ENCODE peak calls at places on chromosome 3, in eight cellular contexts. Q, K, E, W, A, N, Y and D are unnamed samples.

GRCh38 chr3:2099028-2099671 is 484 bp downstream of the CNTN4 start:
- DNase-seq in Q (no peak), K (no peak), E (peak), W (no peak), A (peak), N (no peak), Y (no peak), D (no peak)

GRCh38 chr3:49296781-49297420 is 19.9 kb upstream of the C3orf62 start:
- DNase-seq in Q (no peak), K (peak), E (peak), W (no peak), A (no peak), N (peak), Y (peak), D (peak)

GRCh38 chr3:164687211-164687610 is 391.1 kb downstream of the SI start:
- DNase-seq in Q (no peak), K (no peak), E (no peak), W (no peak), A (no peak), N (no peak), Y (no peak), D (no peak)

GRCh38 chr3:143343944-143344343 is 224.4 kb downstream of the CHST2 start:
- DNase-seq in Q (no peak), K (no peak), E (no peak), W (no peak), A (no peak), N (no peak), Y (no peak), D (no peak)

GRCh38 chr3:115580566-115580965 is 42.7 kb upstream of the GAP43 start:
- DNase-seq in Q (no peak), K (no peak), E (no peak), W (no peak), A (peak), N (no peak), Y (no peak), D (no peak)

GRCh38 chr3:64884574-64884973 is 196.8 kb upstream of the ADAMTS9 start:
- DNase-seq in Q (no peak), K (no peak), E (no peak), W (no peak), A (no peak), N (no peak), Y (no peak), D (no peak)

GRCh38 chr3:15327941-15328340 is 4.4 kb downstream of the SH3BP5 start:
- DNase-seq in Q (no peak), K (no peak), E (peak), W (no peak), A (no peak), N (no peak), Y (no peak), D (no peak)

GRCh38 chr3:152100491-152101086 is 168.1 kb upstream of the MBNL1 start:
- DNase-seq in Q (no peak), K (no peak), E (no peak), W (no peak), A (no peak), N (no peak), Y (no peak), D (no peak)

GRCh38 chr3:115217678-115218451 is 70.8 kb upstream of the ZBTB20 start:
- DNase-seq in Q (peak), K (peak), E (peak), W (peak), A (peak), N (no peak), Y (no peak), D (no peak)

GRCh38 chr3:146589899-146590508 is 15.1 kb downstream of the PLSCR5 start:
- DNase-seq in Q (peak), K (peak), E (peak), W (peak), A (peak), N (no peak), Y (no peak), D (no peak)

GRCh38 chr3:78846688-78847087 is 921.1 kb downstream of the ROBO1 start:
- DNase-seq in Q (no peak), K (no peak), E (no peak), W (no peak), A (no peak), N (no peak), Y (no peak), D (no peak)

GRCh38 chr3:55692958-55693558 is 206.0 kb upstream of the WNT5A start:
- DNase-seq in Q (no peak), K (no peak), E (no peak), W (no peak), A (peak), N (no peak), Y (no peak), D (no peak)

GRCh38 chr3:61236556-61236955 is 14.7 kb downstream of the FHIT start:
- DNase-seq in Q (no peak), K (no peak), E (no peak), W (peak), A (no peak), N (no peak), Y (no peak), D (no peak)

GRCh38 chr3:113228969-113229368 is 17.6 kb downstream of the BOC start:
- DNase-seq in Q (no peak), K (no peak), E (no peak), W (no peak), A (no peak), N (no peak), Y (no peak), D (no peak)

GRCh38 chr3:187765342-187765741 is 20.1 kb upstream of the BCL6 start:
- DNase-seq in Q (no peak), K (no peak), E (no peak), W (no peak), A (no peak), N (no peak), Y (no peak), D (no peak)
- TF ChIP-seq EP300 in Q (no peak), K (no peak), E (no peak), W (no peak), A (no peak), N (no peak), Y (no peak), D (no peak)

GRCh38 chr3:72270730-72271129 is 485.8 kb upstream of the PROK2 start:
- DNase-seq in Q (no peak), K (no peak), E (no peak), W (no peak), A (no peak), N (no peak), Y (no peak), D (no peak)
- TF ChIP-seq EP300 in Q (no peak), K (no peak), E (no peak), W (no peak), A (no peak), N (no peak), Y (no peak), D (no peak)

GRCh38 chr3:11300970-11301369 is 28.8 kb downstream of the ATG7 start:
- DNase-seq in Q (no peak), K (no peak), E (no peak), W (no peak), A (no peak), N (no peak), Y (no peak), D (no peak)
- TF ChIP-seq EP300 in Q (no peak), K (no peak), E (no peak), W (no peak), A (no peak), N (no peak), Y (no peak), D (no peak)

DNA sequence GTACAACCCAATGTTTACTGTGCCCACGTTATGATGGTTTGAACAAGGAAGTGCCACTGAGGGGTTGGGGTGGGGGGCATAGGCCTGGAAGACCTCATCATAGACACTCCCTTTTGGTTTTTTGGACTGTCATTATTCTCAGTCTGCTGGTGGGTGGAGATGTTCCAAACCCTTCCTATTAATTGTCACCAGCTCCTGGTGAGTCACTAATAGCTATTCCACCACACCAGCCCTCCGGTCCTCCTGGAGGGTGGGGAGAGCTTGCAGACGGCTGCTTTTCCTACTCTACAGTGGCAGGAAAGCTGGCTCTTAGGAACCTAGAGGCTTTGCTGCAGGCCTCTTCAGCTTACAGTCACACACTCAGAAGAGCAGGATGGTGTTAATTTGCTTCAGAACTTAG is 9.0 kb upstream of the COPG1 start:
- DNase-seq in Q (no peak), K (no peak), E (no peak), W (no peak), A (no peak), N (no peak), Y (no peak), D (no peak)
- TF ChIP-seq EP300 in Q (no peak), K (no peak), E (no peak), W (no peak), A (no peak), N (no peak), Y (no peak), D (no peak)

GRCh38 chr3:158165730-158166129 is 55.8 kb downstream of the RSRC1 start:
- DNase-seq in Q (no peak), K (no peak), E (no peak), W (no peak), A (no peak), N (no peak), Y (no peak), D (no peak)

GRCh38 chr3:158158969-158159368 is 49.1 kb downstream of the RSRC1 start:
- DNase-seq in Q (no peak), K (no peak), E (no peak), W (no peak), A (no peak), N (no peak), Y (no peak), D (no peak)

GRCh38 chr3:158166223-158166622 is 56.3 kb downstream of the RSRC1 start:
- DNase-seq in Q (no peak), K (no peak), E (no peak), W (no peak), A (peak), N (no peak), Y (no peak), D (no peak)

GRCh38 chr3:158159714-158160113 is 49.8 kb downstream of the RSRC1 start:
- DNase-seq in Q (no peak), K (no peak), E (no peak), W (peak), A (no peak), N (no peak), Y (no peak), D (no peak)

DNA sequence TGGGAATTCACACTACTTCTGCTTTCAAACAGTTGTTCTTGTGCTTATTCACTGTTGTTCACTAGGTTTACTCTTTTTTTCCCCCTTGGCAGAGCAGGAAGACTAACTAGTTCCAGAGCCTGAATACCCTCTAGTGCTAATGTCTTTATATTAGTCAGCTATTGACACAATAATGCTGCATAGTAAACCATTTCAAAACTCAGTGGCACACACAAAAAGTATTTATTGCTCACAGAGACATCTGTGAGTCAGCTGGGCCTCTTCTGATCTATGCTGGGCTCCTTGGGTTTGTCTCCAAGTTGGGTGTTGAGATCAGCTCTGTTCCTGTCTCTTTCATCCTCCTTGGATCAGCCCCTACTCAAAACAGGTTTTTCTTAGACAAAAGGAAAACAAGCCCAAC is 51.1 kb downstream of the RSRC1 start:
- DNase-seq in Q (peak), K (no peak), E (no peak), W (no peak), A (no peak), N (no peak), Y (no peak), D (no peak)
- TF ChIP-seq EP300 in Q (no peak), K (no peak), E (no peak), W (no peak), A (no peak), N (no peak), Y (no peak), D (no peak)

GRCh38 chr3:131714585-131715220 is 211.9 kb upstream of the MRPL3 start:
- DNase-seq in Q (no peak), K (no peak), E (no peak), W (no peak), A (no peak), N (no peak), Y (no peak), D (no peak)

GRCh38 chr3:131716007-131716406 is 213.2 kb upstream of the MRPL3 start:
- DNase-seq in Q (no peak), K (no peak), E (no peak), W (no peak), A (no peak), N (no peak), Y (no peak), D (no peak)

GRCh38 chr3:131712662-131713061 is 209.9 kb upstream of the MRPL3 start:
- DNase-seq in Q (no peak), K (no peak), E (no peak), W (no peak), A (peak), N (no peak), Y (no peak), D (no peak)

GRCh38 chr3:131711114-131711786 is 208.5 kb upstream of the MRPL3 start:
- DNase-seq in Q (no peak), K (no peak), E (no peak), W (no peak), A (no peak), N (no peak), Y (no peak), D (no peak)

GRCh38 chr3:131713416-131714118 is 210.8 kb upstream of the MRPL3 start:
- DNase-seq in Q (no peak), K (no peak), E (no peak), W (no peak), A (no peak), N (no peak), Y (no peak), D (no peak)
- TF ChIP-seq EP300 in Q (no peak), K (no peak), E (no peak), W (no peak), A (no peak), N (no peak), Y (no peak), D (no peak)

DNA sequence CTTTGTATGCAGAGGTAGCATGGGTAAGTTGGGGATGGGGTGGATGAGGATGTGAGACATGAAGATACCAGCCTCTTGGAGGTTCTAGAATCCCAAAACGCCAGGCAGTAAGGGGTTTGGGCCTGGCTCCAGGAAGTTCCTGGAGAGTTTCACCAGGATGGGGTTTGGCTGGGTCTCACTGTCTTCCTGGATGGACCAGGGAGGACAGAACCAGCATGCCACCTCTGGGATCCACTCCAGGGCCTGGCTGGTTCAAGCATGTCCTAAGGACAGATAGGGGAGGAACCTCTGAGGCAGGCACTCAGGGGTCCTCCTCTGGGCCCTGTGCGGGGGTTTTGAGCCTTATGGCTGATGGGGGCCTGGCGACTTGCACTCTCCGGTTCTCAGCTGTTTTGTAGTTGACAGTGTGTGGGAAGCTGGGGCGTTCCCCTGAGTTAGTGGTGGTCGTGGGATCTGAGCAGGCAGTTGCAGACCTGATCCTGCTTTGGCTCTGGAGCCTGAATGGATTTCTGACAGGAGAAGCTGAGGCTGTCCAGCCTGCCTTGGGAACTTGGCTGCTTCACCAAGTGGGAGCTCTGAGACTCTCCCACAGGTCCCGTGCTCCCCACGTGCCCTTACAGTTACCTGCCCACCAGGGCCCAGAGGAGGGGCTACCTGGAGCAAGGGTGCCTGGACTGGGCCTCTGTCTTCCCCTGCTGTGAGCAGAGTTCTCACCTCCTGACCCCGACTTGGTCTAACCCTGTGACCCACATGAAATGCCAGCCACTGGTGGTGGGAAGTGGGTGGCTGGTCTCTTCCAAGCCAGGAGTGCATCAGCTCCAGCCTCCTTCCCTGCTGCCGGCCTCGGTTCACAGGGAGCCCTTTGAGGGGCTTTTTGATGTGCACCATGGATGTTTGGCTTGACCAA is 128.4 kb downstream of the EEFSEC start:
- DNase-seq in Q (no peak), K (no peak), E (no peak), W (no peak), A (no peak), N (no peak), Y (no peak), D (no peak)
- TF ChIP-seq EP300 in Q (no peak), K (no peak), E (no peak), W (no peak), A (no peak), N (no peak), Y (no peak), D (no peak)

GRCh38 chr3:56970401-56971002 is 90.0 kb upstream of the SPATA12 start:
- DNase-seq in Q (no peak), K (peak), E (no peak), W (peak), A (no peak), N (no peak), Y (no peak), D (no peak)
- TF ChIP-seq EP300 in Q (no peak), K (no peak), E (no peak), W (no peak), A (no peak), N (no peak), Y (no peak), D (no peak)